ENCODE peak calls at places on chromosomes 13 and 19, in nine cellular contexts. I, T, J, H, Q, M, Y, P and G are unnamed samples.

GRCh38 chr19:3982701-3983541 is 2.3 kb downstream of the EEF2 start:
- DNase-seq in I (no peak), T (no peak), J (no peak), H (no peak), Q (no peak), M (peak; percentile 58), Y (no peak), P (no peak), G (no peak)

GRCh38 chr13:111302045-111302722 is 18.3 kb upstream of the TEX29 start:
- DNase-seq in I (no peak), T (no peak), J (no peak), H (no peak), Q (no peak), M (no peak), Y (no peak), P (no peak), G (no peak)

GRCh38 chr19:56670961-56671612 is 470 bp downstream of the ZNF835 start:
- DNase-seq in I (no peak), T (no peak), J (no peak), H (no peak), Q (no peak), M (no peak), Y (no peak), P (no peak), G (no peak)

GRCh38 chr13:110303644-110304043 is 3.3 kb downstream of the COL4A1 start:
- DNase-seq in I (no peak), T (no peak), J (no peak), H (no peak), Q (no peak), M (no peak), Y (no peak), P (no peak), G (no peak)

GRCh38 chr13:76148926-76149325 is 512.8 kb downstream of the LMO7 start:
- DNase-seq in I (no peak), T (no peak), J (peak; percentile 63), H (no peak), Q (peak; percentile 71), M (peak; percentile 24), Y (no peak), P (no peak), G (no peak)

GRCh38 chr19:32876919-32877285 is 7.3 kb upstream of the SLC7A9 start:
- DNase-seq in I (no peak), T (no peak), J (peak; percentile 53), H (no peak), Q (peak; percentile 82), M (peak; percentile 52), Y (no peak), P (peak; percentile 70), G (no peak)

GRCh38 chr13:23799945-23800344 is 89.3 kb downstream of the MIPEP start:
- DNase-seq in I (no peak), T (no peak), J (no peak), H (no peak), Q (no peak), M (peak; percentile 74), Y (no peak), P (no peak), G (no peak)

GRCh38 chr13:34207334-34207733 is 389.4 kb downstream of the RFC3 start:
- DNase-seq in I (no peak), T (no peak), J (peak; percentile 55), H (no peak), Q (peak; percentile 34), M (peak; percentile 81), Y (peak; percentile 31), P (peak; percentile 81), G (peak; percentile 2)

GRCh38 chr19:33398361-33399060 is 25.0 kb downstream of the CEBPG start:
- DNase-seq in I (no peak), T (no peak), J (no peak), H (no peak), Q (no peak), M (no peak), Y (no peak), P (no peak), G (no peak)

GRCh38 chr19:3378352-3379146 is 12.2 kb downstream of the NFIC start:
- DNase-seq in I (no peak), T (no peak), J (no peak), H (no peak), Q (no peak), M (no peak), Y (no peak), P (no peak), G (no peak)

GRCh38 chr13:99133230-99133629 is 67.4 kb upstream of the UBAC2 start:
- DNase-seq in I (no peak), T (no peak), J (no peak), H (no peak), Q (no peak), M (no peak), Y (peak; percentile 59), P (no peak), G (no peak)

GRCh38 chr13:40233731-40234195 is 432.7 kb downstream of the FOXO1 start:
- DNase-seq in I (no peak), T (no peak), J (no peak), H (no peak), Q (no peak), M (peak; percentile 36), Y (no peak), P (no peak), G (no peak)

GRCh38 chr13:72839831-72840426 is 58.0 kb downstream of the PIBF1 start:
- DNase-seq in I (peak; percentile 36), T (peak; percentile 58), J (no peak), H (no peak), Q (peak; percentile 5), M (peak; percentile 43), Y (peak; percentile 44), P (peak; percentile 60), G (peak; percentile 43)

DNA sequence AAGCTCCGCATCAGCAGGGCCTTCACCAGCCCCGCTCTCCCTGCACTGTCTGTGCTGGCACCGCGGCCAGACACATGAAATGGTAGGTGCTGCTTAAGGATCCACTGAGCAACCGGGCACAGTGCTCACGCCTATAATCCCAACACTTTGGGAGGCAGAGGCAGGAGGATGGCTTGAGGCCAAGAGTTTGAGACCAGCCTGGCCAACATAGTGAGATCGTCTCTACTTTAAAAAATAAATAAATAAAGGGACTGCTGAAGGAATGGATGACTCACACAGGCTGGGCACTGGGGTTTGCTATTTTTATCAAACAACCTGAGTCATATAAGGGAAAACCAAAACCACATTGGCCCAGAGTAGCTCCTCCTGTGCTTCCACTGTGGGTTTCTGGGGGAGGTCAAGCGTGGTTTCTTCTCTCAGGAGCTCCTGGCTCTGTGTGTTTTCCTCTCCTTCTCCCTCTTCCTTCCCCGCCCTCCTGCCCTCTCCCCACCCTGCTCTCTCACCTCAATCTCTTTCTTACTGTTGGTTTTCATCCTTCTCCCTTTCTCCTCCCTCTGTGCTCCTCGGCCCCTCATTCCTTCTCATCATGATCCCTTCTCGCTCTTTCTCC is 21.3 kb downstream of the VRK3 start:
- DNase-seq in I (peak; percentile 35), T (peak; percentile 28), J (peak; percentile 58), H (no peak), Q (peak; percentile 92), M (peak; percentile 93), Y (no peak), P (peak; percentile 86), G (peak; percentile 42)
- H3K4me3 ChIP-seq in I (no peak overlapping the region), T (no peak overlapping the region), J (no peak overlapping the region), H (no peak overlapping the region), Q (no peak overlapping the region), M (no peak overlapping the region), Y (no peak overlapping the region), P (no peak overlapping the region), G (no peak overlapping the region)

GRCh38 chr13:35478384-35479222 is 2.1 kb upstream of the MAB21L1 start:
- DNase-seq in I (no peak), T (no peak), J (no peak), H (no peak), Q (no peak), M (no peak), Y (peak; percentile 43), P (no peak), G (no peak)

GRCh38 chr13:35481777-35482176 is 5.3 kb upstream of the MAB21L1 start:
- DNase-seq in I (no peak), T (no peak), J (no peak), H (no peak), Q (no peak), M (no peak), Y (no peak), P (no peak), G (no peak)

GRCh38 chr13:35479691-35480090 is 3.2 kb upstream of the MAB21L1 start:
- DNase-seq in I (no peak), T (no peak), J (no peak), H (no peak), Q (no peak), M (no peak), Y (no peak), P (no peak), G (no peak)

GRCh38 chr13:35475960-35476943 is at the start of gene MAB21L1:
- DNase-seq in I (no peak), T (no peak), J (no peak), H (no peak), Q (no peak), M (no peak), Y (peak; percentile 35), P (no peak), G (no peak)

GRCh38 chr13:35479223-35479536 is 2.7 kb upstream of the MAB21L1 start:
- DNase-seq in I (no peak), T (no peak), J (no peak), H (no peak), Q (no peak), M (no peak), Y (peak; percentile 13), P (no peak), G (no peak)
- H3K4me3 ChIP-seq in I (no peak overlapping the region), T (no peak overlapping the region), J (no peak overlapping the region), H (no peak overlapping the region), Q (no peak overlapping the region), M (no peak overlapping the region), Y (no peak overlapping the region), P (no peak overlapping the region), G (no peak overlapping the region)

GRCh38 chr13:89282241-89282640 is 1611.1 kb downstream of the SLITRK5 start:
- DNase-seq in I (no peak), T (no peak), J (no peak), H (no peak), Q (no peak), M (no peak), Y (no peak), P (no peak), G (no peak)
- H3K4me3 ChIP-seq in I (no peak overlapping the region), T (no peak overlapping the region), J (no peak overlapping the region), H (no peak overlapping the region), Q (no peak overlapping the region), M (no peak overlapping the region), Y (no peak overlapping the region), P (no peak overlapping the region), G (no peak overlapping the region)

GRCh38 chr19:640156-640548 is 473 bp downstream of the FGF22 start:
- DNase-seq in I (no peak), T (no peak), J (no peak), H (no peak), Q (no peak), M (no peak), Y (no peak), P (no peak), G (no peak)

GRCh38 chr19:641702-642101 is 2.0 kb downstream of the FGF22 start:
- DNase-seq in I (no peak), T (no peak), J (no peak), H (no peak), Q (no peak), M (no peak), Y (no peak), P (no peak), G (no peak)

GRCh38 chr19:639251-640155 is at the start of gene FGF22:
- DNase-seq in I (peak; percentile 96), T (peak; percentile 95), J (no peak), H (peak; percentile 95), Q (no peak), M (peak; percentile 89), Y (peak; percentile 95), P (peak; percentile 83), G (peak; percentile 94)

GRCh38 chr19:640606-641170 is 1.0 kb downstream of the FGF22 start:
- DNase-seq in I (no peak), T (no peak), J (no peak), H (no peak), Q (no peak), M (no peak), Y (no peak), P (no peak), G (no peak)

GRCh38 chr19:638901-639250 is 803 bp upstream of the FGF22 start:
- DNase-seq in I (no peak), T (no peak), J (no peak), H (no peak), Q (no peak), M (no peak), Y (no peak), P (no peak), G (no peak)
- H3K4me3 ChIP-seq in I (peak overlapping the region; percentile 61), T (peak overlapping the region; percentile 58), J (peak overlapping the region; percentile 57), H (peak overlapping the region; percentile 23), Q (peak overlapping the region; percentile 54), M (peak overlapping the region; percentile 58), Y (no peak overlapping the region), P (peak overlapping the region; percentile 50), G (peak overlapping the region; percentile 53)